ENCODE peak calls at places on chromosome 11, in nine cellular contexts. T, X, N, A, L, W, H, U and G are unnamed samples.

GRCh38 chr11:118791961-118792578 is 1.1 kb upstream of the DDX6 start:
- DNase-seq in L (no peak), T (peak), H (no peak), N (no peak), X (peak), W (no peak), U (peak), A (peak), G (no peak)

GRCh38 chr11:4697583-4697982 is at the start of gene OR51E2:
- DNase-seq in L (no peak), T (no peak), H (peak), N (no peak), U (no peak), W (peak), X (peak), A (no peak), G (no peak)

GRCh38 chr11:70625921-70626518 is 227.7 kb downstream of the CTTN start:
- DNase-seq in A (no peak), X (no peak), H (no peak), W (no peak), T (no peak), N (no peak), U (no peak), L (no peak), G (no peak)

GRCh38 chr11:64675417-64676252 is 47.4 kb downstream of the NRXN2 start:
- DNase-seq in N (no peak), H (no peak), T (peak), A (no peak), U (no peak), W (peak), X (peak), L (peak), G (no peak)

GRCh38 chr11:7846003-7846402 is 49.3 kb upstream of the OR5P2 start:
- DNase-seq in U (no peak), W (no peak), H (no peak), A (no peak), N (no peak), X (no peak), T (no peak), L (no peak), G (no peak)

GRCh38 chr11:69268911-69269310 is 25.0 kb upstream of the MYEOV start:
- DNase-seq in W (no peak), H (no peak), L (no peak), T (no peak), U (no peak), N (no peak), X (no peak), A (no peak), G (no peak)

GRCh38 chr11:78539566-78539965 is 35.1 kb downstream of the NARS2 start:
- DNase-seq in U (no peak), H (peak), T (no peak), W (no peak), N (no peak), A (no peak), L (no peak), X (peak), G (no peak)

GRCh38 chr11:111730871-111731591 is 35.2 kb downstream of the PPP2R1B start:
- DNase-seq in A (no peak), U (no peak), X (peak), N (no peak), H (no peak), T (peak), W (peak), L (peak), G (no peak)

GRCh38 chr11:85647604-85648299 is at the start of gene TMEM126A:
- DNase-seq in L (peak), N (peak), W (peak), H (peak), T (peak), U (peak), X (peak), A (peak), G (no peak)

GRCh38 chr11:14974723-14975587 is 2.8 kb upstream of the CALCA start:
- DNase-seq in L (no peak), T (peak), W (peak), H (no peak), U (peak), N (peak), A (peak), X (peak), G (no peak)

GRCh38 chr11:17734418-17734911 is at the start of gene KCNC1:
- DNase-seq in H (no peak), U (no peak), A (no peak), W (peak), N (no peak), T (peak), X (peak), L (no peak), G (no peak)

GRCh38 chr11:114060402-114061052 is 1.0 kb downstream of the ZBTB16 start:
- DNase-seq in H (no peak), A (no peak), N (no peak), L (no peak), W (no peak), X (peak), U (peak), T (peak), G (no peak)

GRCh38 chr11:45252134-45252856 is 33.8 kb downstream of the SYT13 start:
- DNase-seq in X (no peak), L (no peak), N (peak), H (no peak), A (peak), U (no peak), T (peak), W (peak), G (no peak)